ENCODE peak calls at places on chromosomes 1 and 21, in eight cellular contexts. K is stimulated activated CD4-positive, alpha-beta T cell treated with anti-CD3 and anti-CD28 coated beads, Interleukin-1b, Interleukin-23, amount 100 ng/mL, for 48 hours; D is activated CD8-positive, alpha-beta memory T cell treated with anti-CD3 and anti-CD28 coated beads for 1 hour; E is GM04504; A is H7; P is epithelial cell of esophagus; L is NCI-H524; O is Calu3. C is an unnamed sample.

GRCh38 chr1:203493901-203494300 is at the start of gene OPTC:
- DNase-seq in K (no peak), D (no peak), E (no peak), A (peak; percentile 73), P (no peak), L (no peak), O (no peak), C (no peak)

GRCh38 chr1:93690921-93691789 is 9.5 kb upstream of the BCAR3 start:
- DNase-seq in K (no peak), D (no peak), E (no peak), A (no peak), P (no peak), L (peak; percentile 10), O (peak; percentile 39), C (peak; percentile 83)

GRCh38 chr21:43025636-43026180 is 49.9 kb downstream of the CBS start:
- DNase-seq in K (no peak), D (no peak), E (no peak), A (no peak), P (no peak), L (no peak), O (no peak), C (no peak)

GRCh38 chr1:17564458-17565393 is 25.2 kb downstream of the ARHGEF10L start:
- DNase-seq in K (no peak), D (no peak), E (no peak), A (peak; percentile 72), P (no peak), L (no peak), O (peak; percentile 44), C (peak; percentile 38)

GRCh38 chr1:23529146-23530088 is 1.6 kb downstream of the E2F2 start:
- DNase-seq in K (no peak), D (no peak), E (no peak), A (no peak), P (peak; percentile 24), L (no peak), O (no peak), C (no peak)

GRCh38 chr1:20325844-20326323 is 35.2 kb downstream of the VWA5B1 start:
- DNase-seq in K (no peak), D (no peak), E (no peak), A (no peak), P (no peak), L (no peak), O (no peak), C (no peak)

GRCh38 chr1:59020151-59020997 is 236.5 kb upstream of the JUN start:
- DNase-seq in K (peak; percentile 42), D (peak; percentile 16), E (peak; percentile 69), A (no peak), P (peak; percentile 66), L (no peak), O (peak; percentile 40), C (no peak)

GRCh38 chr1:75342799-75343198 is 208.6 kb downstream of the LHX8 start:
- DNase-seq in K (no peak), D (no peak), E (no peak), A (peak; percentile 4), P (no peak), L (no peak), O (no peak), C (no peak)

GRCh38 chr1:185260611-185261010 is 56.4 kb downstream of the IVNS1ABP start:
- DNase-seq in K (no peak), D (no peak), E (no peak), A (no peak), P (no peak), L (no peak), O (no peak), C (no peak)

GRCh38 chr1:116067564-116067887 is 43.7 kb upstream of the MAB21L3 start:
- DNase-seq in K (no peak), D (no peak), E (peak; percentile 87), A (no peak), P (peak; percentile 62), L (no peak), O (no peak), C (no peak)

GRCh38 chr1:238052496-238053266 is 162.0 kb upstream of the ZP4 start:
- DNase-seq in K (no peak), D (no peak), E (no peak), A (no peak), P (peak; percentile 93), L (no peak), O (peak; percentile 20), C (no peak)

GRCh38 chr1:28983509-28984310 is 69.3 kb downstream of the EPB41 start:
- DNase-seq in K (no peak), D (no peak), E (no peak), A (peak; percentile 35), P (no peak), L (no peak), O (no peak), C (no peak)

GRCh38 chr21:34625194-34625593 is 10.3 kb upstream of the RCAN1 start:
- DNase-seq in K (no peak), D (no peak), E (no peak), A (no peak), P (no peak), L (no peak), O (no peak), C (no peak)

GRCh38 chr1:34057347-34057746 is 107.7 kb downstream of the CSMD2 start:
- DNase-seq in K (no peak), D (no peak), E (no peak), A (peak; percentile 81), P (no peak), L (no peak), O (no peak), C (no peak)

GRCh38 chr1:154767315-154768240 is 102.5 kb downstream of the KCNN3 start:
- DNase-seq in K (no peak), D (no peak), E (no peak), A (no peak), P (peak; percentile 32), L (peak; percentile 32), O (no peak), C (no peak)

GRCh38 chr1:54362881-54363340 is 43.3 kb downstream of the SSBP3 start:
- DNase-seq in K (no peak), D (no peak), E (no peak), A (no peak), P (no peak), L (no peak), O (no peak), C (peak; percentile 78)

GRCh38 chr1:43388021-43388575 is 1.5 kb downstream of the MED8 start:
- DNase-seq in K (no peak), D (no peak), E (no peak), A (no peak), P (peak; percentile 93), L (no peak), O (no peak), C (peak; percentile 12)

GRCh38 chr1:97893844-97894243 is 27.0 kb downstream of the DPYD start:
- DNase-seq in K (no peak), D (no peak), E (no peak), A (no peak), P (peak; percentile 23), L (no peak), O (no peak), C (no peak)